ENCODE peak calls at places on chromosomes 13 and 19, in four cellular contexts. J is astrocyte of the spinal cord; K is tibial nerve; C is stimulated activated CD4-positive, alpha-beta T cell treated with anti-CD3 and anti-CD28 coated beads, Interleukin-1b, Interleukin-23, amount 100 ng/mL, for 4 hours. T is an unnamed sample.

GRCh38 chr19:6412111-6412999 is 12.3 kb downstream of the KHSRP start:
- DNase-seq in C (peak), K (no peak), J (no peak), T (no peak)

GRCh38 chr13:100096526-100096925 is 7.6 kb downstream of the PCCA start:
- DNase-seq in K (no peak), J (no peak), C (no peak), T (no peak)

GRCh38 chr19:1715540-1715939 is 37.8 kb upstream of the ONECUT3 start:
- DNase-seq in J (no peak), K (no peak), C (no peak), T (no peak)

GRCh38 chr13:46903748-46904147 is 6.9 kb upstream of the HTR2A start:
- DNase-seq in J (peak), K (no peak), C (no peak), T (no peak)

GRCh38 chr13:99389520-99390304 is 82.5 kb upstream of the GPR183 start:
- DNase-seq in K (no peak), C (no peak), J (no peak), T (no peak)

GRCh38 chr13:45627656-45628055 is 12.1 kb upstream of the ERICH6B start:
- DNase-seq in J (no peak), C (no peak), K (no peak), T (no peak)

GRCh38 chr19:33406521-33407139 is 33.1 kb downstream of the CEBPG start:
- DNase-seq in C (peak), K (peak), J (peak), T (peak)

GRCh38 chr13:51849145-51850101 is 4.4 kb upstream of the TMEM272 start:
- DNase-seq in C (no peak), J (peak), K (no peak), T (no peak)

GRCh38 chr13:107351305-107351704 is 783.4 kb upstream of the ARGLU1 start:
- DNase-seq in C (no peak), J (no peak), K (no peak), T (no peak)

GRCh38 chr13:110368408-110368807 is 61.3 kb downstream of the COL4A2 start:
- DNase-seq in J (no peak), C (no peak), K (no peak), T (no peak)

GRCh38 chr13:46753917-46754316 is 43.0 kb downstream of the ESD start:
- DNase-seq in K (no peak), C (no peak), J (no peak), T (no peak)

GRCh38 chr19:18284710-18285430 is 3.4 kb upstream of the JUND start:
- DNase-seq in C (no peak), K (no peak), J (no peak), T (no peak)

GRCh38 chr13:99958402-99959126 is 13.0 kb downstream of the ZIC5 start:
- DNase-seq in J (no peak), C (no peak), K (no peak), T (no peak)

GRCh38 chr13:49546559-49546958 is 38.8 kb downstream of the RCBTB1 start:
- DNase-seq in K (no peak), C (no peak), J (no peak), T (no peak)

GRCh38 chr13:76004411-76004810 is 368.3 kb downstream of the LMO7 start:
- DNase-seq in J (no peak), C (no peak), K (no peak), T (no peak)

GRCh38 chr13:114313061-114313860 is 1.0 kb upstream of the CHAMP1 start:
- DNase-seq in J (no peak), K (no peak), C (no peak), T (no peak)

GRCh38 chr19:16883518-16883917 is 5.3 kb upstream of the F2RL3 start:
- DNase-seq in C (no peak), K (no peak), J (no peak), T (no peak)

GRCh38 chr19:13629687-13630357 is 123.5 kb upstream of the CACNA1A start:
- DNase-seq in K (no peak), C (no peak), J (peak), T (no peak)

GRCh38 chr13:101869553-101869952 is 417.1 kb downstream of the ITGBL1 start:
- DNase-seq in J (peak), K (no peak), C (no peak), T (no peak)